ENCODE peak calls at places on chromosome 20, in nine cellular contexts. S is fibroblast of mammary gland; Y is stimulated activated CD4-positive, alpha-beta T cell treated with anti-CD3 and anti-CD28 coated beads, Interleukin-15, amount 100 ng/mL, for 1 hour; G is RPMI7951; O is KG1; H is coronary artery; B is Daoy; C is iPS DF 19.7; X is naive thymus-derived CD4-positive, alpha-beta T cell. K is an unnamed sample.

GRCh38 chr20:37837934-37838333 is 65.0 kb upstream of the VSTM2L start:
- DNase-seq in H (no peak), B (no peak), S (no peak), Y (no peak), O (no peak), X (no peak), G (no peak), C (no peak), K (no peak)

GRCh38 chr20:2798814-2799213 is 1.6 kb downstream of the CPXM1 start:
- DNase-seq in G (no peak), O (no peak), H (no peak), Y (no peak), S (peak), B (peak), C (no peak), X (no peak), K (no peak)

GRCh38 chr20:44714701-44715494 is at the start of gene CCN5:
- DNase-seq in X (no peak), S (peak), B (peak), O (peak), Y (no peak), G (peak), C (no peak), H (peak), K (peak)

GRCh38 chr20:63206878-63207277 is 9.1 kb downstream of the YTHDF1 start:
- DNase-seq in O (no peak), Y (no peak), S (peak), G (peak), X (no peak), H (no peak), C (no peak), B (peak), K (peak)

GRCh38 chr20:54665812-54666211 is 190.4 kb downstream of the DOK5 start:
- DNase-seq in Y (no peak), B (no peak), S (no peak), H (no peak), X (no peak), O (no peak), G (no peak), C (no peak), K (no peak)

GRCh38 chr20:18057106-18057993 is at the start of gene OVOL2:
- DNase-seq in S (no peak), O (no peak), Y (no peak), H (no peak), C (no peak), B (peak), G (no peak), X (no peak), K (no peak)

GRCh38 chr20:51562334-51563140 is 20.0 kb upstream of the NFATC2 start:
- DNase-seq in C (no peak), S (peak), O (peak), H (peak), G (peak), X (no peak), Y (no peak), B (peak), K (peak)

GRCh38 chr20:2698912-2699311 is 6.3 kb downstream of the EBF4 start:
- DNase-seq in H (peak), X (no peak), S (no peak), Y (no peak), C (no peak), B (no peak), G (no peak), O (no peak), K (no peak)

GRCh38 chr20:63118303-63118670 is 97.6 kb downstream of the YTHDF1 start:
- DNase-seq in C (no peak), X (no peak), B (peak), H (no peak), O (no peak), G (no peak), S (no peak), Y (no peak), K (no peak)